ENCODE peak calls at places on chromosomes 16 and 17, in six cellular contexts. One of them, this sample, is unnamed. For H3K36me3, the result is how much of the 10 kb centered on the place peaks cover.

GRCh38 chr17:37373530-37374159 is 2.1 kb upstream of the C17orf78 start:
- DNase-seq in cardiac muscle cell: peak
- DNase-seq in CD8-positive, alpha-beta memory T cell: peak
- DNase-seq in heart left ventricle: peak
- DNase-seq in IMR-90: peak
- DNase-seq in right lobe of liver: peak
- DNase-seq in this sample: no peak

GRCh38 chr17:79370594-79370993 is 240.3 kb downstream of the RBFOX3 start:
- DNase-seq in cardiac muscle cell: no peak
- DNase-seq in CD8-positive, alpha-beta memory T cell: no peak
- DNase-seq in heart left ventricle: no peak
- DNase-seq in IMR-90: no peak
- DNase-seq in right lobe of liver: no peak
- DNase-seq in this sample: no peak

GRCh38 chr17:57050303-57050702 is 34.7 kb upstream of the AKAP1 start:
- DNase-seq in cardiac muscle cell: no peak
- DNase-seq in CD8-positive, alpha-beta memory T cell: no peak
- DNase-seq in heart left ventricle: no peak
- DNase-seq in IMR-90: no peak
- DNase-seq in right lobe of liver: no peak
- DNase-seq in this sample: no peak

GRCh38 chr16:19003935-19004334 is 20.2 kb downstream of the TMC7 start:
- DNase-seq in cardiac muscle cell: no peak
- DNase-seq in CD8-positive, alpha-beta memory T cell: no peak
- DNase-seq in heart left ventricle: no peak
- DNase-seq in IMR-90: no peak
- DNase-seq in right lobe of liver: no peak
- DNase-seq in this sample: no peak

GRCh38 chr16:5504028-5504758 is 406.6 kb upstream of the EEF2KMT start:
- DNase-seq in cardiac muscle cell: no peak
- DNase-seq in CD8-positive, alpha-beta memory T cell: no peak
- DNase-seq in heart left ventricle: peak
- DNase-seq in IMR-90: no peak
- DNase-seq in right lobe of liver: no peak
- DNase-seq in this sample: no peak

GRCh38 chr16:50121721-50122445 is 31.2 kb upstream of the TENT4B start:
- DNase-seq in cardiac muscle cell: no peak
- DNase-seq in CD8-positive, alpha-beta memory T cell: peak
- DNase-seq in heart left ventricle: no peak
- DNase-seq in IMR-90: no peak
- DNase-seq in right lobe of liver: no peak
- DNase-seq in this sample: no peak

GRCh38 chr16:7351572-7351971 is 18.9 kb downstream of the RBFOX1 start:
- DNase-seq in cardiac muscle cell: no peak
- DNase-seq in CD8-positive, alpha-beta memory T cell: no peak
- DNase-seq in heart left ventricle: no peak
- DNase-seq in IMR-90: no peak
- DNase-seq in right lobe of liver: no peak
- DNase-seq in this sample: no peak

GRCh38 chr17:2369551-2370210 is 31.2 kb downstream of the MNT start:
- DNase-seq in cardiac muscle cell: peak
- DNase-seq in CD8-positive, alpha-beta memory T cell: no peak
- DNase-seq in heart left ventricle: no peak
- DNase-seq in IMR-90: no peak
- DNase-seq in right lobe of liver: no peak
- DNase-seq in this sample: no peak

GRCh38 chr17:19384723-19385391 is 2.1 kb downstream of the MFAP4 start:
- DNase-seq in cardiac muscle cell: no peak
- DNase-seq in CD8-positive, alpha-beta memory T cell: no peak
- DNase-seq in heart left ventricle: peak
- DNase-seq in IMR-90: peak
- DNase-seq in right lobe of liver: peak
- DNase-seq in this sample: no peak

GRCh38 chr17:57257213-57257873 is 1.0 kb downstream of the MSI2 start:
- DNase-seq in cardiac muscle cell: no peak
- DNase-seq in CD8-positive, alpha-beta memory T cell: peak
- DNase-seq in heart left ventricle: no peak
- DNase-seq in IMR-90: no peak
- DNase-seq in right lobe of liver: no peak
- DNase-seq in this sample: no peak

GRCh38 chr17:35083071-35083470 is 19.6 kb upstream of the RFFL start:
- DNase-seq in cardiac muscle cell: no peak
- DNase-seq in CD8-positive, alpha-beta memory T cell: no peak
- DNase-seq in heart left ventricle: no peak
- DNase-seq in IMR-90: no peak
- DNase-seq in right lobe of liver: no peak
- DNase-seq in this sample: no peak

GRCh38 chr17:42334667-42335066 is 46.4 kb downstream of the STAT5A start:
- DNase-seq in cardiac muscle cell: no peak
- DNase-seq in CD8-positive, alpha-beta memory T cell: no peak
- DNase-seq in heart left ventricle: no peak
- DNase-seq in IMR-90: no peak
- DNase-seq in right lobe of liver: no peak
- DNase-seq in this sample: no peak

GRCh38 chr16:20704281-20704680 is 6.8 kb upstream of the ACSM1 start:
- DNase-seq in cardiac muscle cell: no peak
- DNase-seq in CD8-positive, alpha-beta memory T cell: no peak
- DNase-seq in heart left ventricle: no peak
- DNase-seq in IMR-90: no peak
- DNase-seq in right lobe of liver: no peak
- DNase-seq in this sample: no peak

GRCh38 chr16:88375236-88376052 is 7.3 kb upstream of the ZNF469 start:
- DNase-seq in cardiac muscle cell: no peak
- DNase-seq in CD8-positive, alpha-beta memory T cell: no peak
- DNase-seq in heart left ventricle: no peak
- DNase-seq in IMR-90: no peak
- DNase-seq in right lobe of liver: no peak
- DNase-seq in this sample: peak

GRCh38 chr17:3935140-3935542 is 18.9 kb upstream of the P2RX1 start:
- DNase-seq in cardiac muscle cell: peak
- DNase-seq in CD8-positive, alpha-beta memory T cell: no peak
- DNase-seq in heart left ventricle: peak
- DNase-seq in IMR-90: peak
- DNase-seq in right lobe of liver: peak
- DNase-seq in this sample: no peak

GRCh38 chr16:59905628-59906027 is 1171.5 kb upstream of the GOT2 start:
- DNase-seq in cardiac muscle cell: no peak
- DNase-seq in CD8-positive, alpha-beta memory T cell: no peak
- DNase-seq in heart left ventricle: no peak
- DNase-seq in IMR-90: no peak
- DNase-seq in right lobe of liver: no peak
- DNase-seq in this sample: no peak

GRCh38 chr16:8519643-8520042 is 70.7 kb downstream of the TMEM114 start:
- DNase-seq in cardiac muscle cell: no peak
- DNase-seq in CD8-positive, alpha-beta memory T cell: no peak
- DNase-seq in heart left ventricle: no peak
- DNase-seq in IMR-90: no peak
- DNase-seq in right lobe of liver: no peak
- DNase-seq in this sample: no peak

GRCh38 chr16:76900285-76901263 is 290.4 kb upstream of the MON1B start:
- DNase-seq in cardiac muscle cell: no peak
- DNase-seq in CD8-positive, alpha-beta memory T cell: no peak
- DNase-seq in heart left ventricle: no peak
- DNase-seq in IMR-90: no peak
- DNase-seq in right lobe of liver: no peak
- DNase-seq in this sample: no peak

GRCh38 chr16:16004314-16004749 is 54.9 kb downstream of the ABCC1 start:
- DNase-seq in cardiac muscle cell: no peak
- DNase-seq in CD8-positive, alpha-beta memory T cell: no peak
- DNase-seq in heart left ventricle: no peak
- DNase-seq in IMR-90: peak
- DNase-seq in right lobe of liver: no peak
- DNase-seq in this sample: no peak

GRCh38 chr16:2882460-2883026 is 472 bp upstream of the FLYWCH2 start:
- DNase-seq in cardiac muscle cell: peak
- DNase-seq in CD8-positive, alpha-beta memory T cell: peak
- DNase-seq in heart left ventricle: peak
- DNase-seq in IMR-90: peak
- DNase-seq in right lobe of liver: peak
- DNase-seq in this sample: peak

GRCh38 chr16:65728172-65728571 is 606.3 kb upstream of the CDH11 start:
- DNase-seq in cardiac muscle cell: peak
- DNase-seq in CD8-positive, alpha-beta memory T cell: no peak
- DNase-seq in heart left ventricle: peak
- DNase-seq in IMR-90: no peak
- DNase-seq in right lobe of liver: no peak
- DNase-seq in this sample: no peak

GRCh38 chr16:54456291-54456690 is 169.7 kb upstream of the IRX3 start:
- DNase-seq in cardiac muscle cell: no peak
- DNase-seq in CD8-positive, alpha-beta memory T cell: no peak
- DNase-seq in heart left ventricle: no peak
- DNase-seq in IMR-90: no peak
- DNase-seq in right lobe of liver: no peak
- DNase-seq in this sample: no peak

GRCh38 chr16:57476546-57477410 is 9.5 kb downstream of the DOK4 start:
- DNase-seq in cardiac muscle cell: peak
- DNase-seq in CD8-positive, alpha-beta memory T cell: no peak
- DNase-seq in heart left ventricle: no peak
- DNase-seq in IMR-90: no peak
- DNase-seq in right lobe of liver: peak
- DNase-seq in this sample: no peak

GRCh38 chr16:78211951-78212350 is 112.5 kb downstream of the WWOX start:
- DNase-seq in cardiac muscle cell: no peak
- DNase-seq in CD8-positive, alpha-beta memory T cell: no peak
- DNase-seq in heart left ventricle: no peak
- DNase-seq in IMR-90: no peak
- DNase-seq in right lobe of liver: no peak
- DNase-seq in this sample: peak

GRCh38 chr17:31235110-31235509 is 61.9 kb downstream of the OMG start:
- DNase-seq in cardiac muscle cell: no peak
- DNase-seq in CD8-positive, alpha-beta memory T cell: no peak
- DNase-seq in heart left ventricle: no peak
- DNase-seq in IMR-90: no peak
- DNase-seq in right lobe of liver: no peak
- DNase-seq in this sample: no peak

GRCh38 chr17:1150863-1151685 is 28.7 kb downstream of the ABR start:
- DNase-seq in cardiac muscle cell: no peak
- DNase-seq in CD8-positive, alpha-beta memory T cell: no peak
- DNase-seq in heart left ventricle: no peak
- DNase-seq in IMR-90: no peak
- DNase-seq in right lobe of liver: no peak
- DNase-seq in this sample: no peak

GRCh38 chr17:1422907-1423306 is 22.9 kb upstream of the YWHAE start:
- DNase-seq in cardiac muscle cell: no peak
- DNase-seq in CD8-positive, alpha-beta memory T cell: no peak
- DNase-seq in heart left ventricle: peak
- DNase-seq in IMR-90: peak
- DNase-seq in right lobe of liver: no peak
- DNase-seq in this sample: peak

GRCh38 chr17:7241047-7241733 is 1.1 kb downstream of the GABARAP start:
- DNase-seq in cardiac muscle cell: no peak
- DNase-seq in CD8-positive, alpha-beta memory T cell: no peak
- DNase-seq in heart left ventricle: no peak
- DNase-seq in IMR-90: no peak
- DNase-seq in right lobe of liver: no peak
- DNase-seq in this sample: no peak

GRCh38 chr17:7241783-7242716 is at the start of gene GABARAP:
- DNase-seq in cardiac muscle cell: peak
- DNase-seq in CD8-positive, alpha-beta memory T cell: peak
- DNase-seq in heart left ventricle: peak
- DNase-seq in IMR-90: peak
- DNase-seq in right lobe of liver: peak
- DNase-seq in this sample: no peak

GRCh38 chr17:7239091-7240027 is at the start of gene PHF23:
- DNase-seq in cardiac muscle cell: peak
- DNase-seq in CD8-positive, alpha-beta memory T cell: peak
- DNase-seq in heart left ventricle: peak
- DNase-seq in IMR-90: peak
- DNase-seq in right lobe of liver: peak
- DNase-seq in this sample: peak

GRCh38 chr17:7238418-7239090 is 703 bp downstream of the PHF23 start:
- DNase-seq in cardiac muscle cell: peak
- DNase-seq in CD8-positive, alpha-beta memory T cell: no peak
- DNase-seq in heart left ventricle: no peak
- DNase-seq in IMR-90: no peak
- DNase-seq in right lobe of liver: no peak
- DNase-seq in this sample: no peak

GRCh38 chr17:7240375-7240774 is 1.1 kb upstream of the PHF23 start:
- DNase-seq in cardiac muscle cell: no peak
- DNase-seq in CD8-positive, alpha-beta memory T cell: no peak
- DNase-seq in heart left ventricle: no peak
- DNase-seq in IMR-90: no peak
- DNase-seq in right lobe of liver: no peak
- DNase-seq in this sample: no peak
- H3K36me3 ChIP-seq in cardiac muscle cell: under half
- H3K36me3 ChIP-seq in CD8-positive, alpha-beta memory T cell: under half
- H3K36me3 ChIP-seq in heart left ventricle: under half
- H3K36me3 ChIP-seq in IMR-90: under half
- H3K36me3 ChIP-seq in right lobe of liver: under half
- H3K36me3 ChIP-seq in this sample: under half

DNA sequence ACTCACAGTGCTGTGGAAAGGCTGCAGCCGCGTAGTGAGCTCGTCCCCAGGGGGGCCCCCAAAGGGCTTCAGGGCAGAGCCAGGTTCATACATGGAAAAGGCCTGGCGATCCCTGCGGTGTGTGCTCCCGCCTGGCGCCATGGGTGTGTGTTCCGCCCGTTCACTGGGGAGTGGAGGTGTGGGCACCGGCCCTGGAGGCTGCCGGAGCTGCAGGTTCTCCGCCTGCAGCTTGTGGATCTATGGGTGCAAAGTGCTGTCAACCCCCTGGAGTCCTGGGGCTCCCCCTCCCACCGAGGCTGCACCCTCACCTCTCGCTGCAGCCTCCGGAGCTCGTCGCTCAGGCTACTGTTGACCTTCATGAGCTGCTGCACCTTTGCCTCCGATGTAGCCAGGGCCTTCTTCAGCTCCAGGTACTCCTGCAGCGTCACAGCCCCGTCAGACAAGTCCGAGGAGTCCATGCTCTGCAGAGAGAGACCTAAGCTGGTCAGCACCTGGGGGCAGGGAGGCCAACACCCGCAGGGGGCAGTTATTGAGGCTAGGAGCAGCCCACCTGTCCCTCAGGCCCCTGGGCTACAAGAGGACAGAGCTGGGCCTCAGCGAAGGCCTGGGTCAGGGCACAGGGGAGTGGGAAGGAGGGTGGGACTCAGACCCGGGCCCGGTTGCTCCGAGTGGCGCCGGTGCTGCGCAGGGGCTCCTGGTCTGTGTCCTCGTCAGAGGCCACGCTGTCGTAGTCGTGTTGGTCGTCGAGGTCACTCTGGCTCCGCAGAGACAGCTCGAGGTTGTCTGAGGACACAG is 7.9 kb downstream of the TP53I13 start:
- DNase-seq in cardiac muscle cell: no peak
- DNase-seq in CD8-positive, alpha-beta memory T cell: no peak
- DNase-seq in heart left ventricle: peak
- DNase-seq in IMR-90: no peak
- DNase-seq in right lobe of liver: no peak
- DNase-seq in this sample: no peak
- H3K36me3 ChIP-seq in cardiac muscle cell: under half
- H3K36me3 ChIP-seq in CD8-positive, alpha-beta memory T cell: under half
- H3K36me3 ChIP-seq in heart left ventricle: under half
- H3K36me3 ChIP-seq in IMR-90: half or more
- H3K36me3 ChIP-seq in right lobe of liver: under half
- H3K36me3 ChIP-seq in this sample: half or more

GRCh38 chr16:192686-193085 is 12.4 kb downstream of the HBQ1 start:
- DNase-seq in cardiac muscle cell: no peak
- DNase-seq in CD8-positive, alpha-beta memory T cell: no peak
- DNase-seq in heart left ventricle: no peak
- DNase-seq in IMR-90: no peak
- DNase-seq in right lobe of liver: no peak
- DNase-seq in this sample: no peak
- H3K36me3 ChIP-seq in cardiac muscle cell: half or more
- H3K36me3 ChIP-seq in CD8-positive, alpha-beta memory T cell: under half
- H3K36me3 ChIP-seq in heart left ventricle: half or more
- H3K36me3 ChIP-seq in IMR-90: half or more
- H3K36me3 ChIP-seq in right lobe of liver: under half
- H3K36me3 ChIP-seq in this sample: half or more

GRCh38 chr16:30764086-30764485 is 2.0 kb downstream of the RNF40 start:
- DNase-seq in cardiac muscle cell: no peak
- DNase-seq in CD8-positive, alpha-beta memory T cell: no peak
- DNase-seq in heart left ventricle: no peak
- DNase-seq in IMR-90: no peak
- DNase-seq in right lobe of liver: no peak
- DNase-seq in this sample: peak
- H3K36me3 ChIP-seq in cardiac muscle cell: half or more
- H3K36me3 ChIP-seq in CD8-positive, alpha-beta memory T cell: half or more
- H3K36me3 ChIP-seq in heart left ventricle: under half
- H3K36me3 ChIP-seq in IMR-90: half or more
- H3K36me3 ChIP-seq in right lobe of liver: under half
- H3K36me3 ChIP-seq in this sample: half or more